ENCODE peak calls at places on chromosome 20, in five cellular contexts. P is activated CD4-positive, alpha-beta T cell treated with anti-CD3 and anti-CD28 coated beads, Interleukin-2, amount 50 U/mL, for 48 hours; T is activated CD8-positive, alpha-beta T cell treated with anti-CD3 and anti-CD28 coated beads for 36 hours; S is brain microvascular endothelial cell; F is heart right ventricle. K is an unnamed sample.

GRCh38 chr20:10644458-10645204 is 29.2 kb downstream of the JAG1 start:
- DNase-seq in P (no peak), T (no peak), S (no peak), F (no peak), K (no peak)

GRCh38 chr20:34058831-34059230 is 53.2 kb downstream of the EIF2S2 start:
- DNase-seq in P (no peak), T (peak), S (no peak), F (no peak), K (peak)

GRCh38 chr20:30910937-30911725 is 346.3 kb upstream of the DEFB115 start:
- DNase-seq in P (no peak), T (no peak), S (no peak), F (no peak), K (no peak)

GRCh38 chr20:41081276-41081814 is 52.7 kb downstream of the TOP1 start:
- DNase-seq in P (no peak), T (no peak), S (peak), F (no peak), K (no peak)

GRCh38 chr20:59437601-59438031 is 137.2 kb downstream of the EDN3 start:
- DNase-seq in P (no peak), T (no peak), S (no peak), F (no peak), K (no peak)

GRCh38 chr20:29302979-29303644 is 1954.4 kb upstream of the DEFB115 start:
- DNase-seq in P (no peak), T (no peak), S (no peak), F (no peak), K (no peak)

GRCh38 chr20:47379433-47380150 is 23.1 kb upstream of the ZMYND8 start:
- DNase-seq in P (no peak), T (no peak), S (peak), F (no peak), K (peak)

GRCh38 chr20:16287776-16288175 is 285.5 kb downstream of the KIF16B start:
- DNase-seq in P (no peak), T (no peak), S (no peak), F (no peak), K (no peak)

GRCh38 chr20:46307139-46307998 is 929 bp downstream of the CDH22 start:
- DNase-seq in P (peak), T (peak), S (no peak), F (peak), K (peak)

GRCh38 chr20:58231678-58232077 is 3.2 kb upstream of the ANKRD60 start:
- DNase-seq in P (no peak), T (no peak), S (no peak), F (no peak), K (no peak)

GRCh38 chr20:58331961-58332551 is 22.5 kb downstream of the RAB22A start:
- DNase-seq in P (no peak), T (no peak), S (no peak), F (no peak), K (no peak)

GRCh38 chr20:50133474-50134217 is 19.9 kb downstream of the PEDS1 start:
- DNase-seq in P (no peak), T (no peak), S (no peak), F (no peak), K (no peak)

GRCh38 chr20:20663841-20664240 is 48.6 kb downstream of the RALGAPA2 start:
- DNase-seq in P (no peak), T (no peak), S (no peak), F (no peak), K (no peak)

GRCh38 chr20:689348-689747 is 13.7 kb upstream of the SCRT2 start:
- DNase-seq in P (no peak), T (no peak), S (no peak), F (no peak), K (no peak)

GRCh38 chr20:3753098-3753497 is 14.5 kb downstream of the ADISSP start:
- DNase-seq in P (peak), T (peak), S (peak), F (no peak), K (peak)

GRCh38 chr20:10524643-10525042 is 89.5 kb downstream of the SLX4IP start:
- DNase-seq in P (no peak), T (no peak), S (peak), F (no peak), K (peak)

GRCh38 chr20:55264825-55265224 is 740.5 kb downstream of the CBLN4 start:
- DNase-seq in P (no peak), T (no peak), S (no peak), F (no peak), K (peak)

GRCh38 chr20:21166801-21167200 is 40.9 kb downstream of the KIZ start:
- DNase-seq in P (no peak), T (peak), S (no peak), F (no peak), K (no peak)